ENCODE peak calls at places on chromosomes 12 and 14, in nine cellular contexts. U is esophagus squamous epithelium, P is transverse colon, T is A549, D is IMR-90, S is HCT116, J is lower leg skin, R is heart left ventricle, X is body of pancreas. Z is an unnamed sample.

GRCh38 chr12:70638639-70639349 is 1.6 kb upstream of the PTPRB start:
- DNase-seq in T (no peak), J (no peak), D (no peak), R (no peak), S (no peak), X (no peak), P (no peak), U (no peak), Z (no peak)

GRCh38 chr12:27779416-27779815 is 617 bp upstream of the KLHL42 start:
- DNase-seq in R (peak), P (peak), U (no peak), D (no peak), J (no peak), T (peak), S (no peak), X (peak), Z (peak)

GRCh38 chr12:43847427-43847826 is 11.5 kb downstream of the TMEM117 start:
- DNase-seq in T (peak), U (no peak), P (no peak), R (no peak), J (no peak), D (peak), X (no peak), S (no peak), Z (no peak)

GRCh38 chr12:76623929-76624328 is 64.4 kb upstream of the OSBPL8 start:
- DNase-seq in D (peak), R (no peak), U (no peak), J (no peak), P (peak), X (no peak), S (peak), T (no peak), Z (no peak)

GRCh38 chr12:50558970-50559369 is 54.2 kb downstream of the DIP2B start:
- DNase-seq in D (no peak), S (no peak), T (no peak), P (no peak), J (no peak), X (no peak), U (no peak), R (no peak), Z (no peak)

GRCh38 chr12:58703911-58704310 is 216.4 kb downstream of the LRIG3 start:
- DNase-seq in J (no peak), D (no peak), P (no peak), S (no peak), X (no peak), T (no peak), R (no peak), U (no peak), Z (no peak)

GRCh38 chr12:91483471-91483985 is 300.9 kb upstream of the DCN start:
- DNase-seq in R (no peak), U (no peak), S (no peak), D (no peak), T (peak), J (no peak), X (no peak), P (no peak), Z (no peak)

GRCh38 chr12:31591308-31591901 is 469 bp upstream of the DENND5B start:
- DNase-seq in S (no peak), J (no peak), T (peak), U (no peak), P (peak), D (no peak), R (peak), X (peak), Z (peak)

GRCh38 chr14:30906752-30907658 is 32.6 kb downstream of the COCH start:
- DNase-seq in U (no peak), T (peak), P (no peak), R (no peak), S (peak), J (no peak), X (no peak), D (peak), Z (no peak)

GRCh38 chr14:86357866-86358265 is 827.9 kb downstream of the FLRT2 start:
- DNase-seq in U (no peak), X (no peak), T (no peak), J (no peak), R (no peak), D (no peak), S (no peak), P (no peak), Z (no peak)

GRCh38 chr14:20799955-20800544 is 2.6 kb downstream of the RNASE1 start:
- DNase-seq in U (peak), S (no peak), P (no peak), D (no peak), J (peak), X (no peak), R (peak), T (no peak), Z (peak)

GRCh38 chr12:11576104-11576503 is 73.4 kb upstream of the ETV6 start:
- DNase-seq in P (no peak), T (peak), R (no peak), U (no peak), X (no peak), J (peak), S (no peak), D (peak), Z (no peak)

GRCh38 chr14:38404100-38404541 is 148.2 kb upstream of the CLEC14A start:
- DNase-seq in S (no peak), J (no peak), R (no peak), U (no peak), D (peak), T (no peak), X (no peak), P (no peak), Z (no peak)

GRCh38 chr14:32366256-32366655 is 37.2 kb downstream of the AKAP6 start:
- DNase-seq in U (no peak), R (no peak), X (no peak), D (no peak), P (no peak), S (no peak), J (no peak), T (peak), Z (no peak)

GRCh38 chr14:90903101-90903500 is 86.9 kb upstream of the TTC7B start:
- DNase-seq in S (peak), P (peak), X (peak), U (no peak), R (peak), T (peak), J (peak), D (peak), Z (peak)

GRCh38 chr14:33515441-33515840 is 435.4 kb downstream of the EGLN3 start:
- DNase-seq in D (no peak), P (no peak), R (no peak), U (no peak), J (no peak), S (no peak), T (no peak), X (no peak), Z (no peak)

GRCh38 chr14:81435578-81436295 is 35.6 kb upstream of the STON2 start:
- DNase-seq in P (peak), U (no peak), S (no peak), T (peak), X (peak), J (peak), R (peak), D (peak), Z (peak)

GRCh38 chr14:95146079-95146771 is 11.1 kb downstream of the DICER1 start:
- DNase-seq in X (peak), R (no peak), T (no peak), P (peak), D (no peak), S (no peak), J (no peak), U (no peak), Z (no peak)

GRCh38 chr14:83164016-83164415 is 1630.4 kb upstream of the SEL1L start:
- DNase-seq in U (no peak), R (no peak), T (no peak), X (no peak), S (no peak), D (peak), J (peak), P (no peak), Z (no peak)

GRCh38 chr14:38721822-38722431 is 381.1 kb downstream of the SEC23A start:
- DNase-seq in R (peak), T (peak), S (peak), P (peak), D (peak), J (peak), X (peak), U (no peak), Z (peak)

GRCh38 chr12:110846615-110847566 is at the start of gene CCDC63:
- DNase-seq in J (peak), R (peak), X (peak), P (peak), U (no peak), S (peak), T (peak), D (no peak), Z (peak)

GRCh38 chr12:111409403-111410228 is 3.9 kb downstream of the SH2B3 start:
- DNase-seq in U (no peak), T (no peak), X (peak), R (peak), D (peak), S (no peak), J (no peak), P (no peak), Z (peak)

GRCh38 chr12:104334581-104334980 is 31.0 kb downstream of the EID3 start:
- DNase-seq in X (no peak), U (no peak), T (no peak), S (no peak), J (no peak), P (no peak), R (no peak), D (no peak), Z (no peak)

GRCh38 chr12:52614381-52615207 is 3.8 kb downstream of the KRT73 start:
- DNase-seq in X (no peak), P (no peak), U (no peak), T (no peak), J (no peak), R (no peak), D (no peak), S (no peak), Z (no peak)

GRCh38 chr12:120940799-120941198 is 36.6 kb upstream of the SPPL3 start:
- DNase-seq in J (no peak), R (no peak), T (peak), D (peak), P (no peak), U (no peak), S (no peak), X (no peak), Z (no peak)

GRCh38 chr14:102878174-102878969 is 44.1 kb upstream of the AMN start:
- DNase-seq in J (no peak), R (no peak), S (no peak), T (peak), X (no peak), U (no peak), P (peak), D (no peak), Z (no peak)

GRCh38 chr12:25864287-25864686 is 94.2 kb upstream of the RASSF8 start:
- DNase-seq in J (no peak), T (no peak), S (no peak), X (no peak), U (no peak), D (no peak), R (no peak), P (no peak), Z (no peak)

GRCh38 chr12:115737895-115738294 is 539.6 kb downstream of the MED13L start:
- DNase-seq in R (no peak), X (no peak), D (no peak), S (no peak), J (no peak), T (no peak), P (no peak), U (no peak), Z (no peak)

GRCh38 chr12:67456281-67456918 is 187.2 kb downstream of the CAND1 start:
- DNase-seq in R (peak), P (no peak), X (peak), T (no peak), J (no peak), D (peak), U (no peak), S (no peak), Z (peak)

GRCh38 chr12:103197725-103198388 is 240.4 kb downstream of the ASCL1 start:
- DNase-seq in T (no peak), U (no peak), J (no peak), R (no peak), P (no peak), X (no peak), S (no peak), D (no peak), Z (no peak)

GRCh38 chr12:30953257-30953656 is 26.7 kb downstream of the TSPAN11 start:
- DNase-seq in T (no peak), J (no peak), X (no peak), P (no peak), S (no peak), R (no peak), U (no peak), D (no peak), Z (no peak)

GRCh38 chr14:34700622-34701130 is 13.7 kb downstream of the CFL2 start:
- DNase-seq in X (no peak), R (no peak), J (no peak), T (peak), S (no peak), U (no peak), D (no peak), P (no peak), Z (no peak)

GRCh38 chr12:122094261-122094734 is 15.7 kb downstream of the MLXIP start:
- DNase-seq in J (no peak), S (no peak), D (no peak), P (no peak), U (no peak), X (peak), T (no peak), R (no peak), Z (peak)

GRCh38 chr12:122094735-122095561 is 16.4 kb downstream of the MLXIP start:
- DNase-seq in X (peak), D (peak), J (no peak), T (peak), U (no peak), P (no peak), R (no peak), S (no peak), Z (no peak)

GRCh38 chr12:122096014-122096413 is 17.5 kb downstream of the MLXIP start:
- DNase-seq in D (no peak), S (no peak), X (peak), P (peak), J (no peak), R (no peak), U (no peak), T (no peak), Z (no peak)

GRCh38 chr12:122090759-122091535 is 12.4 kb downstream of the MLXIP start:
- DNase-seq in U (no peak), T (peak), X (no peak), P (no peak), D (peak), J (no peak), R (no peak), S (no peak), Z (peak)

DNA sequence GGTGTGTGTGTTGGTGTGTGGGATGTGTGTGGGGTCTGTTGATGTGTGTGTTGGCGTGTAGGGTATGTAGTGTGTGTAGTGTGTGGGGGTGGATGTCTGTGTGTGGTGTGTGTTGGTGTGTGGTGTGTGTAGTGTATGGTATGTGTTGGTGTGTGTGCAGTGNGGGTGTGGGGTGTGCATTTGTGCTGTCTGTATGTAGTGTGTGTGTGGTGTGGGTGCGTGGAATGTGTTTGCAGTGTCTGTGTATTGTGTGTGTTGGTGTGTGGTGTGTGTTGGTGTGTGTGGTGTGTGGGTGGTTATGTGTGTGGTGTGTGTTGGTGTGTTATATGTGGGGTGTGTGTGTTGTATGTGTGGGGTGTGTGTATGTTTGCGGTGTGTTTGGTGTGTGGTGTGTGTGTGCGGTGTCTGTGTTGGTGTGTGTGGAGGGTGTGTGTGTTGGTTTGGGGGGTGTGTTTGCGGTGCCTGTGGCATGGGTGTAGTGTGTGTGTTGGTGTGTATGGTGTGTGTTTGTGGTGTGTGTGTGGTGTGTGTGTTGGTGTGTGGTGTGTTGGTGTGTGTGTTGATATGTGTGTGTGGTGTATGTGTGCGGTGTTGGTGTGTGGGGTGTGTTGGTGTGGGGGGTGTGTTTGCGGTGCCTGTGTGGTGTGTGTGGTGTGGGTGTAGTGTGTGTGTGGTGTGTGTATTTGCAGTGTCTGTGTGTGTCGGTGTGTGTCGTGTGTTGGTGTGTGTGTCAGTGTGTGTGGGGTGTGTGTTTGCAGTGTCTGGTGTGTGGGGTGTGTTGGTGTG is 14.7 kb downstream of the MLXIP start:
- DNase-seq in J (no peak), S (no peak), R (no peak), P (no peak), D (no peak), X (peak), U (no peak), T (no peak), Z (no peak)
- TF ChIP-seq POLR2A in J (no peak), S (no peak), R (no peak), P (no peak), D (no peak), X (no peak), U (no peak), T (no peak), Z (no peak)

GRCh38 chr14:22484638-22485037 is 104.4 kb downstream of the DAD1 start:
- DNase-seq in T (no peak), R (peak), X (no peak), S (no peak), U (no peak), J (no peak), P (no peak), D (no peak), Z (no peak)

GRCh38 chr14:22482085-22482694 is 106.8 kb downstream of the DAD1 start:
- DNase-seq in P (no peak), X (no peak), S (no peak), J (no peak), T (no peak), D (no peak), R (no peak), U (no peak), Z (no peak)

GRCh38 chr14:22483863-22484593 is 105.0 kb downstream of the DAD1 start:
- DNase-seq in D (no peak), T (no peak), J (no peak), U (no peak), P (no peak), R (no peak), S (no peak), X (no peak), Z (no peak)

GRCh38 chr14:22481546-22481945 is 107.5 kb downstream of the DAD1 start:
- DNase-seq in D (no peak), R (no peak), P (no peak), X (no peak), T (no peak), U (no peak), S (no peak), J (no peak), Z (no peak)

GRCh38 chr14:22482782-22483553 is 106.1 kb downstream of the DAD1 start:
- DNase-seq in P (no peak), S (no peak), U (no peak), D (no peak), R (no peak), X (no peak), J (no peak), T (no peak), Z (no peak)
- TF ChIP-seq CTCF in P (no peak), S (no peak), U (no peak), D (no peak), R (no peak), X (no peak), J (no peak), T (no peak), Z (no peak)

GRCh38 chr12:100572184-100572583 is 1.3 kb upstream of the GAS2L3 start:
- DNase-seq in T (no peak), X (no peak), S (no peak), U (no peak), P (no peak), R (no peak), J (no peak), D (no peak), Z (no peak)

GRCh38 chr12:100576311-100577036 is 3.0 kb downstream of the GAS2L3 start:
- DNase-seq in P (no peak), D (peak), U (no peak), X (no peak), R (no peak), J (no peak), T (peak), S (peak), Z (no peak)

GRCh38 chr12:100573168-100573498 is 351 bp upstream of the GAS2L3 start:
- DNase-seq in S (no peak), P (no peak), T (no peak), J (no peak), R (no peak), X (peak), D (no peak), U (no peak), Z (no peak)

GRCh38 chr12:100574262-100575074 is 984 bp downstream of the GAS2L3 start:
- DNase-seq in S (no peak), X (no peak), T (peak), J (no peak), D (no peak), U (no peak), R (peak), P (no peak), Z (no peak)

DNA sequence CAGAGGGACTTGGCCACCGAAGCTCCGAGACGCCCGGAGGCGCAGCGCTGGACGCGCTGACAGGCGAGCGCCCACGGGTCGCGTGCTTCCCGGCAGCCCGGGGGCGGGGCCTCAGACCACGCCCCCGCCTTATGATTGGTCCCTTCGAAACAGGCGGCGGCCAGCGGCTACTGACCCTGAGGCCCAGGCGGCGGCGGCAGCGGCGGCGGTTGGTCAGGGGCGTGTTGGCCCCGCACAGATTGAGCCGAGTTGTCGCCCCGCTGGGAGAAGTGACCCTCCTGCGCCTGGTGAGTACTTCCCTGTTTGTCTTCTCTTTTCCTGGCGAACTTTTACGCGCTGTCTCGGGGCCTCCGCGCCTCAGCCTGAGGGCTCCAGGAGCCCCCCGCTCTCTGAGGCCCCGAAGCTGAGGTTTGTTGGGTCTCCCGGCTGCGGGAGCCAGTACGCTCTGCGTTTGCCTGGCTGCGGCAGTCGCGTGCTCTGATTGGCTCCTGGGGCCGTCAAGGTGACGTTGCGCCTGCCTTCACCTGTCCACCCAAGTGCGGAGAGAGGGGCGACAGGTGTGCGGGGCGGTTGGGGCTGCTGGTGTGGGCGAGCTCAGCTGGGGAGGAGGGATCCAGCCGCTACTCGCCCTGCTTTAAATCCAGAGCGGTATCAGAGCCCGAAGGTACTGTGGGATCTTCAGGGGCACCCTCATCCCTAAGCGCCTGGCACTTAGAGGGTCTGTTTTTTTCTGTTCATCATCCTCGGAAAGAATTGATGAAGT is at the start of gene GAS2L3:
- DNase-seq in U (no peak), T (peak), P (peak), S (peak), D (peak), X (peak), J (peak), R (peak), Z (peak)
- TF ChIP-seq POLR2A in U (no peak), T (peak), P (peak), S (peak), D (peak), X (no peak), J (no peak), R (no peak), Z (peak)

DNA sequence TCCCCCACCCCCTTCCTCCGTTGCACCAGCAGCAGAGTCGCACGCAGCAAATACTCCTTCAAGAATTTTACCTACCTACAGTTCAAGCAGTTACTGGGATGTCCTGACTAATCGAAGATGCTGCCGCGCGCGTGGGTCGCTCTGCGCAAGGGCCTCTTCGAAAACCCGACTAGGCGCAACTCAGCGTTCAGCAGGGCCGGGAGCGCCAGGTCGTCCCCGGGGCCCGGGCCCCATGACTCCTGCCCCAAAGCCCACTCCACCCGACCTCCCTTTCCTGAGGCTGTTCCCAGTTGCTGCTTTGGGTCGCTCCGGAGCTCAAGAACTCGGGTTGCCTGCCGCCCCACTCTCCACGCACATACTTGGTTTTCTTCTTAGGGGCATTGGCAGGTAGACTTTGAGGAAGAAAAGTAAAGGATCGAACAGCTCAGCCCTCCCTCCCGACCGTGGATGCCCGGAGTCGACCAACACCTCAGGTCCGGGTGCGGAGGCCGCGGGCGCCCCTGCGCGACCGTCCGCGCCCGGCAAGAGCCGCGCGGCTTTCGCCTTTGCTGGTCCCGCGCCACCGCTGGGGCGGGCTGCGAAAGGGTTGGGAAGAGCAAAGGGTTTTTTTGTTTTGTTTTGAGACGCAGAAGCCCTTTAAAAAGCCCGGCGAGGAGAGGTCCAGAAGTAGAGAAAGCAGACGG is 1.9 kb downstream of the BMP4 start:
- DNase-seq in P (no peak), U (no peak), R (peak), X (no peak), J (no peak), D (peak), T (peak), S (no peak), Z (peak)
- TF ChIP-seq CTCF in P (no peak), U (no peak), R (peak), X (no peak), J (no peak), D (peak), T (peak), S (no peak), Z (no peak)